ENCODE peak calls at places on chromosomes 13 and 19, in four cellular contexts. One of them, this sample, is unnamed.

GRCh38 chr13:43227721-43228120 is 204.3 kb downstream of the DNAJC15 start:
- DNase-seq in EH: peak; percentile 71
- DNase-seq in fibroblast of pulmonary artery: peak; percentile 41
- DNase-seq in fibroblast of gingiva: no peak
- DNase-seq in this sample: no peak

GRCh38 chr13:39306639-39307589 is 268.7 kb downstream of the NHLRC3 start:
- DNase-seq in EH: no peak
- DNase-seq in fibroblast of pulmonary artery: no peak
- DNase-seq in fibroblast of gingiva: no peak
- DNase-seq in this sample: no peak

GRCh38 chr19:39133431-39134270 is 8.1 kb downstream of the PAK4 start:
- DNase-seq in EH: no peak
- DNase-seq in fibroblast of pulmonary artery: no peak
- DNase-seq in fibroblast of gingiva: no peak
- DNase-seq in this sample: no peak

GRCh38 chr13:32911506-32911905 is 104.7 kb upstream of the KL start:
- DNase-seq in EH: peak; percentile 60
- DNase-seq in fibroblast of pulmonary artery: peak; percentile 60
- DNase-seq in fibroblast of gingiva: peak; percentile 62
- DNase-seq in this sample: peak; percentile 70

GRCh38 chr13:112814905-112815585 is 125.2 kb downstream of the ATP11A start:
- DNase-seq in EH: peak; percentile 55
- DNase-seq in fibroblast of pulmonary artery: peak; percentile 26
- DNase-seq in fibroblast of gingiva: no peak
- DNase-seq in this sample: no peak

GRCh38 chr19:12364391-12365093 is 941 bp downstream of the ZNF442 start:
- DNase-seq in EH: peak; percentile 34
- DNase-seq in fibroblast of pulmonary artery: peak; percentile 24
- DNase-seq in fibroblast of gingiva: peak; percentile 20
- DNase-seq in this sample: no peak

GRCh38 chr13:21458457-21458815 is 667 bp downstream of the ZDHHC20 start:
- DNase-seq in EH: peak; percentile 22
- DNase-seq in fibroblast of pulmonary artery: no peak
- DNase-seq in fibroblast of gingiva: no peak
- DNase-seq in this sample: peak; percentile 25

GRCh38 chr19:46606019-46606418 is 4.9 kb downstream of the CALM3 start:
- DNase-seq in EH: no peak
- DNase-seq in fibroblast of pulmonary artery: no peak
- DNase-seq in fibroblast of gingiva: no peak
- DNase-seq in this sample: no peak

GRCh38 chr13:23074054-23074805 is 106.5 kb upstream of the SGCG start:
- DNase-seq in EH: no peak
- DNase-seq in fibroblast of pulmonary artery: peak; percentile 3
- DNase-seq in fibroblast of gingiva: no peak
- DNase-seq in this sample: no peak

GRCh38 chr13:31328549-31329229 is 128.9 kb downstream of the B3GLCT start:
- DNase-seq in EH: no peak
- DNase-seq in fibroblast of pulmonary artery: peak; percentile 3
- DNase-seq in fibroblast of gingiva: peak; percentile 7
- DNase-seq in this sample: no peak

GRCh38 chr19:18863843-18864362 is 32.1 kb downstream of the CERS1 start:
- DNase-seq in EH: no peak
- DNase-seq in fibroblast of pulmonary artery: no peak
- DNase-seq in fibroblast of gingiva: no peak
- DNase-seq in this sample: no peak

GRCh38 chr13:114063545-114064515 is 68.6 kb downstream of the RASA3 start:
- DNase-seq in EH: peak; percentile 88
- DNase-seq in fibroblast of pulmonary artery: peak; percentile 57
- DNase-seq in fibroblast of gingiva: peak; percentile 85
- DNase-seq in this sample: peak; percentile 58